ENCODE peak calls at places on chromosomes 11 and 22, in eight cellular contexts. M is NCI-H1694; Q is NCI-H446 treated with DMSO at 0.1 percent for 48 hours; C is stimulated activated CD4-positive, alpha-beta T cell treated with anti-CD3 and anti-CD28 coated beads, Interleukin-2, amount 100 ng/mL, for 48 hours; Z is stimulated activated CD8-positive, alpha-beta memory T cell treated with anti-CD3 and anti-CD28 coated beads, Interleukin-4, amount 100 ng/mL, for 24 hours; S is effector CD4-positive, alpha-beta T cell; U is NCI-H2081; F is amygdala. J is an unnamed sample.

GRCh38 chr11:132888226-132888625 is 644.1 kb downstream of the OPCML start:
- DNase-seq in C (no peak), S (no peak), F (no peak), Q (no peak), U (no peak), M (no peak), Z (no peak), J (no peak)

GRCh38 chr11:3865388-3866193 is 10.1 kb downstream of the STIM1 start:
- DNase-seq in F (no peak), M (no peak), U (no peak), S (no peak), C (no peak), Q (no peak), Z (no peak), J (no peak)

GRCh38 chr11:1301220-1302000 is 8.0 kb downstream of the TOLLIP start:
- DNase-seq in S (no peak), C (no peak), M (no peak), Z (no peak), Q (no peak), U (no peak), F (no peak), J (no peak)

GRCh38 chr11:78045851-78046485 is 17.7 kb upstream of the THRSP start:
- DNase-seq in M (peak), C (peak), S (peak), U (peak), Z (peak), F (peak), Q (peak), J (peak)

GRCh38 chr22:40212126-40212525 is 34.4 kb downstream of the TNRC6B start:
- DNase-seq in F (no peak), C (no peak), M (no peak), Z (no peak), Q (no peak), S (no peak), U (no peak), J (no peak)

GRCh38 chr22:19789828-19790227 is 29.2 kb downstream of the TBX1 start:
- DNase-seq in U (no peak), Z (no peak), Q (no peak), C (no peak), S (no peak), F (no peak), M (no peak), J (no peak)

GRCh38 chr11:65556470-65557279 is 1.5 kb downstream of the LTBP3 start:
- DNase-seq in F (no peak), U (no peak), M (no peak), S (peak), Q (no peak), C (no peak), Z (no peak), J (no peak)

GRCh38 chr22:30606455-30607299 is at the start of gene TCN2:
- DNase-seq in C (peak), F (peak), Q (no peak), S (no peak), M (no peak), Z (no peak), U (peak), J (no peak)

GRCh38 chr11:69364901-69365300 is 70.9 kb downstream of the MYEOV start:
- DNase-seq in Z (no peak), F (no peak), S (no peak), M (no peak), U (no peak), Q (no peak), C (no peak), J (no peak)

GRCh38 chr11:95306816-95307215 is 75.8 kb upstream of the SESN3 start:
- DNase-seq in M (no peak), C (no peak), S (no peak), F (no peak), U (no peak), Q (no peak), Z (no peak), J (no peak)

GRCh38 chr22:32055069-32055468 is 12.0 kb downstream of the SLC5A1 start:
- DNase-seq in C (no peak), M (no peak), Q (no peak), F (no peak), Z (no peak), U (no peak), S (no peak), J (no peak)

GRCh38 chr11:114811971-114812370 is 133.6 kb downstream of the NXPE2 start:
- DNase-seq in C (no peak), F (no peak), Z (no peak), Q (no peak), U (no peak), M (no peak), S (no peak), J (no peak)

GRCh38 chr11:36398261-36398953 is 102.3 kb downstream of the PRR5L start:
- DNase-seq in Q (no peak), M (no peak), C (no peak), S (no peak), U (no peak), F (peak), Z (no peak), J (no peak)

GRCh38 chr11:69839516-69839915 is 20.3 kb upstream of the FGF3 start:
- DNase-seq in C (no peak), Z (no peak), F (no peak), U (no peak), Q (no peak), M (no peak), S (no peak), J (no peak)

GRCh38 chr22:33919591-33920501 is at the start of gene LARGE1:
- DNase-seq in S (no peak), F (no peak), C (no peak), U (no peak), Q (no peak), M (no peak), Z (no peak), J (no peak)